ENCODE peak calls at places on chromosome 2, in eight cellular contexts. P, A, F, H, Y, Q, J and S are unnamed samples.

GRCh38 chr2:164621761-164622105 is 451 bp upstream of the GRB14 start:
- DNase-seq in P (no peak), A (no peak), F (no peak), H (peak), Y (peak), Q (peak), J (no peak), S (no peak)

GRCh38 chr2:171922230-171923022 is at the start of gene HAT1:
- DNase-seq in P (peak), A (peak), F (peak), H (peak), Y (peak), Q (peak), J (peak), S (peak)

GRCh38 chr2:225842939-225843338 is 443.4 kb downstream of the NYAP2 start:
- DNase-seq in P (no peak), A (no peak), F (peak), H (no peak), Y (no peak), Q (no peak), J (no peak), S (no peak)

GRCh38 chr2:205766765-205767359 is 84.6 kb downstream of the NRP2 start:
- DNase-seq in P (peak), A (no peak), F (peak), H (peak), Y (peak), Q (no peak), J (peak), S (peak)

GRCh38 chr2:181308731-181309130 is 148.5 kb upstream of the ITGA4 start:
- DNase-seq in P (peak), A (no peak), F (no peak), H (no peak), Y (no peak), Q (no peak), J (no peak), S (no peak)

GRCh38 chr2:108988796-108989713 is at the start of gene EDAR:
- DNase-seq in P (peak), A (no peak), F (peak), H (peak), Y (peak), Q (no peak), J (peak), S (no peak)

GRCh38 chr2:12087671-12088380 is 341.4 kb downstream of the LPIN1 start:
- DNase-seq in P (no peak), A (no peak), F (peak), H (no peak), Y (peak), Q (no peak), J (no peak), S (no peak)

GRCh38 chr2:241885701-241886643 is 16.4 kb downstream of the RTP5 start:
- DNase-seq in P (no peak), A (no peak), F (no peak), H (no peak), Y (no peak), Q (no peak), J (no peak), S (no peak)

GRCh38 chr2:56372071-56372656 is 188.4 kb downstream of the CCDC85A start:
- DNase-seq in P (no peak), A (no peak), F (no peak), H (no peak), Y (no peak), Q (no peak), J (no peak), S (no peak)

GRCh38 chr2:210315015-210315807 is at the start of gene MYL1:
- DNase-seq in P (no peak), A (no peak), F (no peak), H (no peak), Y (no peak), Q (no peak), J (no peak), S (no peak)

GRCh38 chr2:21281876-21282514 is 158.2 kb downstream of the TDRD15 start:
- DNase-seq in P (no peak), A (no peak), F (no peak), H (no peak), Y (no peak), Q (no peak), J (no peak), S (no peak)

GRCh38 chr2:149119358-149119757 is 80.9 kb downstream of the LYPD6B start:
- DNase-seq in P (no peak), A (no peak), F (no peak), H (no peak), Y (no peak), Q (no peak), J (no peak), S (no peak)

GRCh38 chr2:140737006-140737405 is 1393.8 kb downstream of the LRP1B start:
- DNase-seq in P (no peak), A (no peak), F (no peak), H (no peak), Y (no peak), Q (no peak), J (no peak), S (no peak)

GRCh38 chr2:59926706-59927105 is 626.7 kb downstream of the BCL11A start:
- DNase-seq in P (no peak), A (no peak), F (no peak), H (no peak), Y (no peak), Q (no peak), J (no peak), S (no peak)

GRCh38 chr2:235399895-235400294 is 93.9 kb upstream of the AGAP1 start:
- DNase-seq in P (no peak), A (no peak), F (no peak), H (no peak), Y (no peak), Q (no peak), J (no peak), S (no peak)

GRCh38 chr2:181627545-181627944 is 29.4 kb downstream of the CERKL start:
- DNase-seq in P (no peak), A (no peak), F (peak), H (no peak), Y (no peak), Q (no peak), J (no peak), S (no peak)

GRCh38 chr2:237483018-237483731 is 3.9 kb upstream of the MLPH start:
- DNase-seq in P (no peak), A (no peak), F (peak), H (peak), Y (peak), Q (no peak), J (no peak), S (peak)

GRCh38 chr2:21372654-21373053 is 248.9 kb downstream of the TDRD15 start:
- DNase-seq in P (no peak), A (no peak), F (no peak), H (no peak), Y (peak), Q (no peak), J (peak), S (no peak)

GRCh38 chr2:95272299-95272751 is 1.9 kb upstream of the PROM2 start:
- DNase-seq in P (no peak), A (no peak), F (no peak), H (no peak), Y (no peak), Q (no peak), J (no peak), S (peak)

GRCh38 chr2:237865623-237866041 is 6.2 kb downstream of the RAMP1 start:
- DNase-seq in P (no peak), A (no peak), F (no peak), H (no peak), Y (no peak), Q (no peak), J (no peak), S (no peak)

GRCh38 chr2:26672112-26672817 is 20.3 kb upstream of the KCNK3 start:
- DNase-seq in P (no peak), A (no peak), F (no peak), H (no peak), Y (no peak), Q (peak), J (no peak), S (no peak)

GRCh38 chr2:56898986-56899385 is 715.2 kb downstream of the CCDC85A start:
- DNase-seq in P (no peak), A (no peak), F (no peak), H (no peak), Y (no peak), Q (no peak), J (no peak), S (no peak)

GRCh38 chr2:129699781-129700573 is 279.5 kb upstream of the RAB6C start:
- DNase-seq in P (no peak), A (no peak), F (no peak), H (no peak), Y (no peak), Q (no peak), J (no peak), S (no peak)

GRCh38 chr2:48946444-48947048 is 191.0 kb upstream of the LHCGR start:
- DNase-seq in P (peak), A (no peak), F (peak), H (peak), Y (peak), Q (no peak), J (peak), S (no peak)

GRCh38 chr2:215747244-215747620 is 266.1 kb downstream of the MREG start:
- DNase-seq in P (no peak), A (no peak), F (no peak), H (no peak), Y (peak), Q (no peak), J (no peak), S (no peak)

GRCh38 chr2:2649109-2650072 is 318.3 kb upstream of the MYT1L start:
- DNase-seq in P (no peak), A (no peak), F (no peak), H (no peak), Y (no peak), Q (no peak), J (no peak), S (no peak)

GRCh38 chr2:38274286-38275276 is 102.5 kb downstream of the ATL2 start:
- DNase-seq in P (peak), A (no peak), F (peak), H (no peak), Y (peak), Q (no peak), J (peak), S (no peak)

GRCh38 chr2:100071350-100072043 is 70.9 kb downstream of the AFF3 start:
- DNase-seq in P (no peak), A (no peak), F (no peak), H (no peak), Y (no peak), Q (no peak), J (no peak), S (no peak)

DNA sequence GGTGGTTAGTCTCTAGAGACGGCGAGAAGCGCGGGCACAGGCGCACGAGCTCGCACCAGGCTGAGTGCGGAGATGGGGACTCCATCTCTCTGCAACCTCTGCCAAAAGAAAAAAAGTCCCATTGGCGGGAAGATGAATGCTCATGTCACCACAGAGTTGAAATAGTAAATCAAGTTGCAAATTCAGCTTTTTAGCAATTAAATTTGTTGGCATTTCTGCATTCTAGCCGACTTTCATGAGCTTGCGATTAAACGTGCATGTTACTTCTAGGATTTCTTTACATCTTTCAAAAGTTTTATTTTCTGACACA is 584 bp downstream of the CHAC2 start:
- DNase-seq in P (no peak), A (no peak), F (peak), H (no peak), Y (no peak), Q (no peak), J (peak), S (no peak)
- H3K27ac ChIP-seq in P (peak), A (peak), F (peak), H (peak), Y (peak), Q (no peak), J (peak), S (peak)

DNA sequence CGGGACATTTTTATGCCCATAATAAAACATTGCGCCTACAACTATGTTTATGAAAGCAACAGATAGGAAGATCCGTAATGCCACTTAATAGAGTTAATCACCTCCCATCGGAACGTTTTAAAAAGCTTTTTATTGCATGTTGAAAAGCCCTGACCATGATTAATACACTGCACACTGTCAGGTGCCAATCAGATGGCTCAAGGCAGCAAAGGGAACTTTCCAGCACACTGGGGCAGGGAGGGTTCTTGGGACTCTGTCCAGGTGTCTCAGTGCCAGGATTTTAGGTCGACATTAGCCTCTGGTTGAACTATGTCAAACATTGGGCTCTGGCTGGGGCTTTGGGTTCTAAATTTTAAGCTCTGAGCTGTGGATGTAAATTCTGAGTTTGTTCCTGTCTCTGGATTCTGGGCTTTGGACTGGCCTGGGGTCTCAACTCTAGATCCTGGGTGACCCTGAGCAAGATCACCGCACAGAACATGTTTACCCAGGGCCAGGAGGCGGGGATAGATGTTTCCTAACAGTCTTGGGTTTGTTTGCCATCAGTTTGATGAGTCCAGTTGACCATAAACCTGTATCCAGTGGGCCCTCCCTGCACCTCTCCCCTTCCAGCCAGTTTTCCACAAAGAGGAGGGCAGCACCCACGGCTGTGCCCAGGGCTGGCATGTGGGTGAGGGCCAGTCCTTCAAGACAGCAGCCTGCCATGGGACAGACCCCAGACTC is 262.7 kb downstream of the ATAD2B start:
- DNase-seq in P (no peak), A (no peak), F (no peak), H (no peak), Y (no peak), Q (no peak), J (no peak), S (no peak)
- H3K4me3 ChIP-seq in P (no peak), A (no peak), F (no peak), H (no peak), Y (no peak), Q (no peak), J (no peak), S (no peak)

GRCh38 chr2:31089645-31090044 is 48.6 kb downstream of the GALNT14 start:
- DNase-seq in P (no peak), A (no peak), F (no peak), H (no peak), Y (no peak), Q (no peak), J (no peak), S (no peak)
- TF ChIP-seq CTCF in P (no peak), A (no peak), F (no peak), H (no peak), Y (no peak), Q (no peak), J (no peak), S (no peak)

GRCh38 chr2:173193925-173194324 is 118.3 kb downstream of the MAP3K20 start:
- DNase-seq in P (no peak), A (no peak), F (no peak), H (no peak), Y (no peak), Q (no peak), J (no peak), S (no peak)
- H3K27ac ChIP-seq in P (no peak), A (no peak), F (peak), H (no peak), Y (no peak), Q (no peak), J (no peak), S (no peak)

DNA sequence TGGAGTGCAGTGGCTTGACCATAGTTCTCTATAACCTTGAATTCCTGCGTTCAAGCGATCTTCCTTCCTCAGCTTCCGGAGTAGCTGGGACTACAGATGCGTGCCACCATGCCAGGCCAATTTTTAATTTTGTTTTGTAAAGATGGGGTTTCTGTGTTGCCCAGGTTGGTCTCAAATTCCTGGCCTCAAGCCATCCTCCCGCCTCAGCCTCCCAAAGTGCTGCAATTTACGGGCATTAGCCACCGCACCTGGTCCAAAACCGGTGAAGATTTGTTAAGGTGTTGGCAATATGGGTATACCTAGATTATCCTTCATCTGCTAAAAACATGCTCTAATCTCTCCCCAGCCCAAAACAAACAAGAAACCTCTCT is 1.3 kb upstream of the EIF2AK3 start:
- DNase-seq in P (no peak), A (no peak), F (no peak), H (no peak), Y (no peak), Q (no peak), J (no peak), S (no peak)
- H3K4me3 ChIP-seq in P (peak), A (peak), F (peak), H (peak), Y (peak), Q (peak), J (peak), S (peak)

DNA sequence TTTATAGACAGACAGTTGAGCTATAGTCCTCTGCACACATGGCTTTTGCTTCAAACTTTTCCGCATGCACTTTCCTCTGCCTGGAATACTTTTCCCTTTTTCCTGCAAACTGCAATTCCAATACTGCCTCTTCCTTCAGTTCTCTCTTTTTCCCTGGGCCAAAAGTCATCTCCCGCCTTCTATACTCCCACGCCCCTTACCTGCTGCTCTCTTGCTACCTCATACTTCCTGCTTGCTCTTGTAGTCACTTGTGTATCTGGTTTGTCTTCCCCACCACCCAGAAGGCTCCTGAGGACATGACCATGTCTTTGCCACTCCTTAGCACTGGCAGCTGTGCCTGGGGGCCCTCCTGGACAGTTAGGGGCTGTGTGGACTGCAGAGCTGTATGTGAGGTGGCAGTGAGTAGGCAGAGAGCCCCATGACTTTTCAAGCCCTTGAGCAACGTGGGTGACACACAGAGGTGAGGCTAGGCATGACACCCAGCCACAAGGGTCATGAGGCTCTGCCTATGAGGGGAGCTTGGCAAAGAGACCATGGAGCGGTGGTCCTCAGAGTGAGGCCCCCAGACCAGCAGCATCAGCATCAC is 23.2 kb downstream of the SPEG start:
- DNase-seq in P (no peak), A (no peak), F (no peak), H (no peak), Y (peak), Q (no peak), J (no peak), S (no peak)
- TF ChIP-seq CTCF in P (peak), A (no peak), F (no peak), H (no peak), Y (no peak), Q (no peak), J (peak), S (peak)